ENCODE peak calls at places on chromosomes 16 and 17, in five cellular contexts. L is stimulated activated CD8-positive, alpha-beta memory T cell treated with anti-CD3 and anti-CD28 coated beads, Interleukin-15, amount 100 ng/mL, for 4 hours; T is activated CD4-positive, alpha-beta T cell treated with anti-CD3 and anti-CD28 coated beads, Interleukin-2, amount 50 U/mL, for 1 hour; A is tibial nerve; Y is GM04504. B is an unnamed sample.

GRCh38 chr16:66970775-66971725 is 10.0 kb downstream of the CES3 start:
- DNase-seq in T (no peak), Y (no peak), L (no peak), A (no peak), B (no peak)

GRCh38 chr17:19244796-19245195 is 7.6 kb downstream of the EPN2 start:
- DNase-seq in L (no peak), T (no peak), Y (no peak), A (no peak), B (no peak)

GRCh38 chr16:35131429-35131828 is 1672.0 kb downstream of the TP53TG3F start:
- DNase-seq in T (no peak), L (no peak), Y (no peak), A (no peak), B (no peak)

GRCh38 chr16:70700101-70701020 is 14.5 kb upstream of the MTSS2 start:
- DNase-seq in A (no peak), T (no peak), Y (no peak), L (no peak), B (no peak)

GRCh38 chr16:51404386-51404785 is 253.3 kb upstream of the SALL1 start:
- DNase-seq in L (no peak), A (no peak), Y (no peak), T (no peak), B (no peak)

GRCh38 chr17:50598487-50598886 is 36.2 kb upstream of the ABCC3 start:
- DNase-seq in A (no peak), Y (no peak), L (no peak), T (no peak), B (no peak)

GRCh38 chr16:49932943-49933342 is 77.0 kb upstream of the ZNF423 start:
- DNase-seq in Y (peak; percentile 17), T (no peak), A (no peak), L (no peak), B (no peak)

GRCh38 chr17:18258356-18259038 is at the start of gene FLII:
- DNase-seq in L (no peak), T (peak; percentile 53), Y (peak; percentile 28), A (no peak), B (peak; percentile 54)

GRCh38 chr16:88358033-88358481 is 24.7 kb upstream of the ZNF469 start:
- DNase-seq in Y (no peak), T (no peak), A (no peak), L (no peak), B (no peak)

GRCh38 chr17:48614904-48615211 is 234 bp downstream of the HOXB8 start:
- DNase-seq in Y (no peak), L (no peak), T (no peak), A (no peak), B (no peak)

GRCh38 chr17:21301593-21302550 is 17.4 kb downstream of the MAP2K3 start:
- DNase-seq in A (no peak), Y (no peak), T (no peak), L (no peak), B (no peak)

GRCh38 chr17:16962804-16963203 is 9.1 kb downstream of the TNFRSF13B start:
- DNase-seq in L (no peak), T (no peak), A (no peak), Y (no peak), B (no peak)

GRCh38 chr17:32960815-32961214 is 30.8 kb upstream of the SPACA3 start:
- DNase-seq in T (no peak), A (no peak), Y (no peak), L (no peak), B (no peak)

GRCh38 chr16:5377280-5377898 is 279.8 kb upstream of the EEF2KMT start:
- DNase-seq in A (no peak), Y (no peak), L (no peak), T (no peak), B (no peak)

GRCh38 chr16:30740364-30741251 is 7.6 kb upstream of the PHKG2 start:
- DNase-seq in Y (peak; percentile 67), L (no peak), A (peak; percentile 78), T (no peak), B (no peak)

GRCh38 chr17:42253173-42253545 is 23.0 kb downstream of the STAT5B start:
- DNase-seq in T (no peak), L (no peak), A (no peak), Y (no peak), B (no peak)

GRCh38 chr16:58464047-58464915 is 35.7 kb upstream of the NDRG4 start:
- DNase-seq in T (no peak), Y (no peak), L (no peak), A (no peak), B (no peak)

GRCh38 chr17:79648181-79648831 is 37.5 kb upstream of the RBFOX3 start:
- DNase-seq in Y (no peak), A (no peak), T (no peak), L (no peak), B (no peak)

GRCh38 chr17:36722121-36722902 is 120.9 kb downstream of the MRM1 start:
- DNase-seq in A (no peak), Y (no peak), L (peak; percentile 58), T (peak; percentile 72), B (peak; percentile 92)